ENCODE peak calls at places on chromosome 7, in seven cellular contexts. D, R, E, I, K, V and C are unnamed samples.

GRCh38 chr7:12136545-12136944 is 74.5 kb upstream of the TMEM106B start:
- DNase-seq in D (no peak), R (no peak), V (no peak), K (no peak), E (no peak), I (no peak), C (no peak)

GRCh38 chr7:81769891-81770818 is at the start of gene HGF:
- DNase-seq in I (peak; percentile 62), D (peak; percentile 37), V (peak; percentile 74), K (peak; percentile 57), E (peak; percentile 27), R (peak; percentile 87), C (peak; percentile 10)

GRCh38 chr7:40700653-40701475 is 566.1 kb downstream of the SUGCT start:
- DNase-seq in K (no peak), D (no peak), I (no peak), E (no peak), R (peak; percentile 23), V (no peak), C (peak; percentile 75)

GRCh38 chr7:51025668-51026067 is 243.0 kb upstream of the GRB10 start:
- DNase-seq in I (no peak), D (no peak), R (no peak), V (no peak), E (no peak), K (peak; percentile 84), C (no peak)

GRCh38 chr7:134619627-134620331 is 26.9 kb upstream of the BPGM start:
- DNase-seq in V (no peak), E (no peak), D (no peak), R (peak; percentile 96), I (peak; percentile 92), K (no peak), C (no peak)

GRCh38 chr7:13988765-13989137 is 715 bp downstream of the ETV1 start:
- DNase-seq in V (no peak), D (no peak), K (no peak), I (peak; percentile 25), R (peak; percentile 26), E (no peak), C (peak; percentile 73)

GRCh38 chr7:96667026-96667425 is 42.6 kb downstream of the SEM1 start:
- DNase-seq in D (no peak), I (no peak), K (no peak), R (no peak), E (no peak), V (no peak), C (no peak)

GRCh38 chr7:134293029-134293740 is 23.5 kb downstream of the SLC35B4 start:
- DNase-seq in D (no peak), I (no peak), V (no peak), K (no peak), E (no peak), R (no peak), C (no peak)

GRCh38 chr7:374706-375490 is 84.9 kb downstream of the FOXL3 start:
- DNase-seq in I (no peak), E (no peak), K (peak; percentile 28), V (no peak), R (no peak), D (peak; percentile 24), C (no peak)

GRCh38 chr7:104993217-104993857 is 20.7 kb upstream of the KMT2E start:
- DNase-seq in I (no peak), D (no peak), R (no peak), K (no peak), E (no peak), V (no peak), C (no peak)

GRCh38 chr7:92766461-92767003 is 69.8 kb downstream of the CDK6 start:
- DNase-seq in V (no peak), K (no peak), I (peak; percentile 42), R (peak; percentile 57), E (no peak), D (no peak), C (no peak)

GRCh38 chr7:44994877-44995554 is 5.0 kb upstream of the CCM2 start:
- DNase-seq in K (no peak), D (no peak), V (no peak), R (no peak), E (no peak), I (no peak), C (no peak)

GRCh38 chr7:31794851-31795250 is 107.8 kb downstream of the PPP1R17 start:
- DNase-seq in R (no peak), V (no peak), D (no peak), E (no peak), K (no peak), I (no peak), C (no peak)

GRCh38 chr7:107701191-107701590 is 40.6 kb downstream of the SLC26A4 start:
- DNase-seq in E (no peak), K (no peak), D (no peak), V (no peak), I (no peak), R (no peak), C (no peak)

GRCh38 chr7:23246540-23246939 is at the start of gene GPNMB:
- DNase-seq in R (peak; percentile 58), V (no peak), E (peak; percentile 28), I (peak; percentile 52), D (no peak), K (no peak), C (peak; percentile 18)

GRCh38 chr7:23244335-23244635 is 2.3 kb upstream of the GPNMB start:
- DNase-seq in I (no peak), K (no peak), E (no peak), V (no peak), R (no peak), D (no peak), C (no peak)

GRCh38 chr7:23247602-23248335 is 1.2 kb downstream of the GPNMB start:
- DNase-seq in V (peak; percentile 25), I (no peak), R (no peak), D (no peak), E (peak; percentile 21), K (peak; percentile 65), C (no peak)

GRCh38 chr7:23249486-23249885 is 2.9 kb downstream of the GPNMB start:
- DNase-seq in V (no peak), I (no peak), E (no peak), K (no peak), D (no peak), R (no peak), C (no peak)

GRCh38 chr7:23247101-23247601 is 576 bp downstream of the GPNMB start:
- DNase-seq in I (no peak), V (no peak), E (no peak), R (no peak), K (no peak), D (no peak), C (no peak)
- H3K27me3 ChIP-seq in I (no peaks in the 10 kb centered on the region), V (no peaks in the 10 kb centered on the region), E (no peaks in the 10 kb centered on the region), R (peaks cover 44% of the 10 kb centered on the region), K (peaks cover 16% of the 10 kb centered on the region), D (peaks cover 24% of the 10 kb centered on the region), C (no peaks in the 10 kb centered on the region)

GRCh38 chr7:75033064-75033463 is 40.5 kb downstream of the RCC1L start:
- DNase-seq in K (no peak), R (no peak), D (no peak), E (no peak), V (no peak), I (no peak), C (no peak)
- TF ChIP-seq CTCF in K (no peak), R (no peak), D (no peak), E (peak; percentile 3), V (no peak), I (peak; percentile 61), C (peak; percentile 22)

DNA sequence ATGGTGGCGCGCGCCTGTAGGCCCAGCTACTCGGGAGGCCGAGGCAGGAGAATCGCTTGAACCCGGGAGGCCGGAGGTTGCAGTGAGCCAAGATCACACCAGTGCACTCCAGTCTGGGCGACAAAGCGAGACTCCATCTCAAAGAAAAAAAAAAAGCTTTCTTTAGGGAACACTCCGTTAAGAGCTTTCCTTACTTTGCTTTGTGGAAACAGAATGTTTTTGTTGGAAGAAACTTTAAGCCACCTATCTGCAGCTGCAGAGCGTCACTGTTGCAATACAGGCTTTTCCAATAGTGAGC is 641 bp upstream of the TPK1 start:
- DNase-seq in D (no peak), E (no peak), V (no peak), K (no peak), R (no peak), I (no peak), C (no peak)
- H3K27ac ChIP-seq in D (peak overlapping the region; percentile 96), E (peak overlapping the region; percentile 98), V (peak overlapping the region; percentile 95), K (peak overlapping the region; percentile 89), R (no peak overlapping the region), I (no peak overlapping the region), C (no peak overlapping the region)

DNA sequence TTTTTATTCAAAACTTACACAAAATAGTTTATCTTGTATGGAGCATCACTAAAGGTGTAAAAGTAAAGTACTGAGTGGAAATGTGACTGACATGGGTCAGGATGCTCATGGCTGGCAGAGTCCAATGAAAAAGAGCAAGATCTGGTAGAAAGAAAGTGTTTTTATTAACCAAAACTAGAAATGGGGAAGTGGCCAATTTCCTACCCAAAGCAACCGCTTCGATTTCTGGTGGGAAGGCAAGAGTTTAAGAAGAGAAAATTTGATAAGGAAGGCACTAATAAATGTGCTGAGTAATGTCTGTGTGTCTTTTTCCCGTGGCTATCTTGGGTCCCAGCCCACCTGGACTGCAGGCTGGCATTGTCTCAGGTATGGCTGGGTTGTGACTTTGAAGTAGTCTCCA is 277.7 kb downstream of the ANKRD7 start:
- DNase-seq in I (no peak), V (no peak), D (no peak), R (no peak), K (no peak), E (no peak), C (no peak)
- H3K27me3 ChIP-seq in I (no peaks in the 10 kb centered on the region), V (no peaks in the 10 kb centered on the region), D (no peaks in the 10 kb centered on the region), R (no peaks in the 10 kb centered on the region), K (no peaks in the 10 kb centered on the region), E (no peaks in the 10 kb centered on the region), C (no peaks in the 10 kb centered on the region)